ENCODE peak calls at places on chromosome X, in eight cellular contexts. J, A, C, P, S, V, G and E are unnamed samples.

GRCh38 chrX:100994352-100995281 is 25.1 kb downstream of the ARL13A start:
- DNase-seq in J (no peak), A (no peak), C (no peak), P (no peak), S (no peak), V (no peak), G (peak), E (no peak)

GRCh38 chrX:72735561-72735960 is 21.5 kb upstream of the PHKA1 start:
- DNase-seq in J (no peak), A (no peak), C (no peak), P (no peak), S (no peak), V (no peak), G (no peak), E (no peak)

GRCh38 chrX:154840856-154841255 is 6.4 kb upstream of the SMIM9 start:
- DNase-seq in J (no peak), A (no peak), C (no peak), P (no peak), S (no peak), V (no peak), G (peak), E (no peak)

GRCh38 chrX:110123331-110123782 is 120.4 kb downstream of the TMEM164 start:
- DNase-seq in J (no peak), A (no peak), C (peak), P (no peak), S (no peak), V (no peak), G (peak), E (no peak)

GRCh38 chrX:155857561-155857960 is 23.6 kb upstream of the VAMP7 start:
- DNase-seq in J (no peak), A (no peak), C (no peak), P (no peak), S (no peak), V (no peak), G (peak), E (no peak)

GRCh38 chrX:46279925-46280313 is 265.3 kb downstream of the ZNF674 start:
- DNase-seq in J (no peak), A (no peak), C (no peak), P (no peak), S (no peak), V (no peak), G (no peak), E (no peak)

GRCh38 chrX:56382278-56382677 is 150.1 kb downstream of the KLF8 start:
- DNase-seq in J (no peak), A (no peak), C (no peak), P (no peak), S (no peak), V (no peak), G (no peak), E (no peak)

GRCh38 chrX:21757960-21758359 is at the start of gene SMPX:
- DNase-seq in J (no peak), A (no peak), C (no peak), P (no peak), S (no peak), V (no peak), G (no peak), E (no peak)

GRCh38 chrX:151703487-151703886 is 8.2 kb downstream of the PRRG3 start:
- DNase-seq in J (no peak), A (no peak), C (no peak), P (no peak), S (no peak), V (no peak), G (peak), E (no peak)

GRCh38 chrX:20718592-20718991 is 451.9 kb upstream of the RPS6KA3 start:
- DNase-seq in J (no peak), A (no peak), C (no peak), P (no peak), S (no peak), V (no peak), G (no peak), E (no peak)

GRCh38 chrX:97367149-97367548 is 483.4 kb downstream of the RPA4 start:
- DNase-seq in J (no peak), A (no peak), C (no peak), P (no peak), S (no peak), V (no peak), G (peak), E (no peak)

GRCh38 chrX:69285401-69285871 is 120.2 kb upstream of the PJA1 start:
- DNase-seq in J (peak), A (peak), C (no peak), P (no peak), S (no peak), V (no peak), G (peak), E (no peak)

GRCh38 chrX:41236629-41237028 is 97.3 kb upstream of the DDX3X start:
- DNase-seq in J (no peak), A (no peak), C (no peak), P (no peak), S (no peak), V (no peak), G (no peak), E (no peak)

GRCh38 chrX:19926095-19926494 is 38.7 kb upstream of the SH3KBP1 start:
- DNase-seq in J (no peak), A (no peak), C (no peak), P (no peak), S (no peak), V (no peak), G (no peak), E (no peak)

GRCh38 chrX:124023838-124024238 is 62.3 kb downstream of the STAG2 start:
- DNase-seq in J (no peak), A (no peak), C (no peak), P (no peak), S (no peak), V (no peak), G (no peak), E (no peak)

GRCh38 chrX:8868070-8868795 is 67.0 kb upstream of the FAM9A start:
- DNase-seq in J (no peak), A (no peak), C (no peak), P (peak), S (no peak), V (no peak), G (peak), E (no peak)

GRCh38 chrX:71215335-71215912 is 7.6 kb upstream of the GJB1 start:
- DNase-seq in J (no peak), A (no peak), C (no peak), P (no peak), S (no peak), V (no peak), G (no peak), E (no peak)

GRCh38 chrX:128057421-128057820 is 5.2 kb upstream of the ACTRT1 start:
- DNase-seq in J (no peak), A (no peak), C (no peak), P (no peak), S (no peak), V (no peak), G (no peak), E (no peak)

GRCh38 chrX:79325263-79325958 is 41.7 kb downstream of the ITM2A start:
- DNase-seq in J (no peak), A (no peak), C (no peak), P (no peak), S (no peak), V (no peak), G (no peak), E (no peak)

GRCh38 chrX:17038681-17039161 is 92.3 kb downstream of the REPS2 start:
- DNase-seq in J (no peak), A (no peak), C (no peak), P (no peak), S (no peak), V (no peak), G (peak), E (no peak)

GRCh38 chrX:154334496-154334895 is 38.9 kb downstream of the TKTL1 start:
- DNase-seq in J (no peak), A (no peak), C (no peak), P (no peak), S (no peak), V (no peak), G (peak), E (no peak)

GRCh38 chrX:12794654-12795053 is 3.4 kb downstream of the PRPS2 start:
- DNase-seq in J (no peak), A (no peak), C (no peak), P (no peak), S (no peak), V (no peak), G (peak), E (no peak)

GRCh38 chrX:39750246-39750790 is 347.4 kb downstream of the BCOR start:
- DNase-seq in J (no peak), A (no peak), C (no peak), P (no peak), S (no peak), V (no peak), G (no peak), E (no peak)

GRCh38 chrX:152733261-152733975 is at the start of the genes CSAG1 and MAGEA12:
- DNase-seq in J (no peak), A (no peak), C (no peak), P (no peak), S (peak), V (no peak), G (no peak), E (no peak)

GRCh38 chrX:65985922-65986588 is 53.8 kb downstream of the VSIG4 start:
- DNase-seq in J (no peak), A (no peak), C (no peak), P (peak), S (no peak), V (no peak), G (peak), E (no peak)

GRCh38 chrX:76172325-76172887 is 456 bp upstream of the PBDC1 start:
- DNase-seq in J (no peak), A (peak), C (no peak), P (no peak), S (no peak), V (no peak), G (no peak), E (no peak)

GRCh38 chrX:69562904-69563568 is 52.9 kb upstream of the EDA start:
- DNase-seq in J (no peak), A (no peak), C (no peak), P (no peak), S (no peak), V (no peak), G (no peak), E (no peak)

GRCh38 chrX:74534569-74535038 is 79.8 kb downstream of the RLIM start:
- DNase-seq in J (no peak), A (no peak), C (no peak), P (no peak), S (no peak), V (no peak), G (no peak), E (no peak)

GRCh38 chrX:136166221-136166855 is 19.0 kb downstream of the FHL1 start:
- DNase-seq in J (no peak), A (no peak), C (no peak), P (no peak), S (no peak), V (no peak), G (peak), E (no peak)

GRCh38 chrX:6041630-6042029 is 187.0 kb downstream of the NLGN4X start:
- DNase-seq in J (no peak), A (no peak), C (no peak), P (no peak), S (no peak), V (no peak), G (no peak), E (no peak)

GRCh38 chrX:19990225-19990518 is 689 bp downstream of the BCLAF3 start:
- DNase-seq in J (no peak), A (no peak), C (no peak), P (no peak), S (no peak), V (no peak), G (no peak), E (no peak)

GRCh38 chrX:74450803-74451449 is 29.6 kb downstream of the SLC16A2 start:
- DNase-seq in J (no peak), A (peak), C (no peak), P (no peak), S (no peak), V (no peak), G (peak), E (no peak)

DNA sequence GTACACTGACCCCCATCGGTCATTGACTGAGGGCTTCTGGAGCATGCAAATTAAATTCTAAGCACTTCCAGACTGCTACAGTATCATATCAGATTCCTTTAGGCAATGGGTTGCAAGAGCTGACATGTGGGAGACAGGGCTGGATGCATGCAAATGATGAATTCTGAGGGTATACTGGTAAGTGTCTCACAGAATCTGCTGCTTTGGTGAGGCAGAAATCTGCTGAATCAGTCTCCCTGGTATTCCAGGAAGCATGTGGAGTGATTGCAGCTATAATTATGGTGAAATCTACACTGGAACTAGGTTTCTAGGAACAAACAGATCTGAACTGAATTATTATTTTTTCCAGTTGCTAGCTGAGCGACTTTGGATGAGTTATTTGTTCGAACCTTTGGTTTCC is 684.8 kb upstream of the MAGEB2 start:
- DNase-seq in J (no peak), A (no peak), C (no peak), P (no peak), S (no peak), V (no peak), G (peak), E (no peak)
- TF ChIP-seq CTCF in J (no peak), A (no peak), C (no peak), P (no peak), S (no peak), V (no peak), G (no peak), E (no peak)

DNA sequence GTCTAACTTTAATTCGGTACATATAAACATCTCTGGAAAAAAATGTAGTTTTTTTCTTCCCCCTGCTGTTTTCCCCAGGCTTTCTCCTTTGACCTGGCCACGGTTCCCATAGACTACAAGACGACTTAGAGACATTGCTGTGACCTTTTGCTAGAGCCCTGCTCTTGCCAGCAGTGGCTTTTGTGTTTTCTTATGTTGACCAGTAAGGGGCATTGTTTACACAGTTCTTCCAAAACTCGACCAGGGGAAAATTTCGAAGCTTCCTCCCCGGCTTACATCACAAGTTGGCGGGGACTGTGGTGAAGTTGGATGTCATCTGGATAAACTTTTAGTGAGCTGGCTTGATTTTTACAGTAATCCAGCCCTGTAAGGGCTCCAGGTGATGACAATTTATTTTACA is 9.3 kb downstream of the CCDC160 start:
- DNase-seq in J (no peak), A (no peak), C (no peak), P (no peak), S (no peak), V (no peak), G (no peak), E (no peak)
- TF ChIP-seq CTCF in J (no peak), A (no peak), C (no peak), P (no peak), S (no peak), V (no peak), G (no peak), E (no peak)

GRCh38 chrX:106039920-106040319 is 1.4 kb upstream of the SERPINA7 start:
- DNase-seq in J (no peak), A (no peak), C (no peak), P (no peak), S (no peak), V (no peak), G (peak), E (no peak)

GRCh38 chrX:106038625-106039024 is at the start of gene SERPINA7:
- DNase-seq in J (no peak), A (no peak), C (no peak), P (no peak), S (no peak), V (no peak), G (no peak), E (no peak)

GRCh38 chrX:106035064-106035463 is 3.5 kb downstream of the SERPINA7 start:
- DNase-seq in J (no peak), A (no peak), C (no peak), P (no peak), S (no peak), V (no peak), G (peak), E (no peak)

GRCh38 chrX:106037835-106038473 is 573 bp downstream of the SERPINA7 start:
- DNase-seq in J (no peak), A (no peak), C (no peak), P (no peak), S (no peak), V (no peak), G (no peak), E (no peak)

DNA sequence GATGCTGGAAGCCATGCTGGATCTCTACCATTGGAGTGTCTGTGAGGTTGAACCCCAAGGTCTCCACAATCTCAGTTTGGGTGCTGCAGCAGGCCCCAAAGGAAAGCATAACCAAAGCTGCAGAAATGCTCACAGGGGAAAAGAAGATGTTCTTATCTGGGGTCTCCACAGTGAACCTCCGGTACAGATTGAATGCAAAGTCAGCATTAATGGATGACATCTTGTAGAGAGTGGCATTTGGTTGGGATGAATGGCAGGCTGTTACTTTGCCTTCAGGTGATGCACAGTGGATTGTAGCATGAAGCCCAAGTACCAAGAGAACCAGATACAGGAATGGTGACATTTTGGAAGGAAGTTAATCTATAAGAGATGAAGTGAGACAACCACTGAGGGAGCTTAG is 1.8 kb downstream of the SERPINA7 start:
- DNase-seq in J (no peak), A (no peak), C (no peak), P (no peak), S (no peak), V (no peak), G (no peak), E (no peak)
- TF ChIP-seq CTCF in J (no peak), A (no peak), C (no peak), P (no peak), S (no peak), V (no peak), G (no peak), E (no peak)

DNA sequence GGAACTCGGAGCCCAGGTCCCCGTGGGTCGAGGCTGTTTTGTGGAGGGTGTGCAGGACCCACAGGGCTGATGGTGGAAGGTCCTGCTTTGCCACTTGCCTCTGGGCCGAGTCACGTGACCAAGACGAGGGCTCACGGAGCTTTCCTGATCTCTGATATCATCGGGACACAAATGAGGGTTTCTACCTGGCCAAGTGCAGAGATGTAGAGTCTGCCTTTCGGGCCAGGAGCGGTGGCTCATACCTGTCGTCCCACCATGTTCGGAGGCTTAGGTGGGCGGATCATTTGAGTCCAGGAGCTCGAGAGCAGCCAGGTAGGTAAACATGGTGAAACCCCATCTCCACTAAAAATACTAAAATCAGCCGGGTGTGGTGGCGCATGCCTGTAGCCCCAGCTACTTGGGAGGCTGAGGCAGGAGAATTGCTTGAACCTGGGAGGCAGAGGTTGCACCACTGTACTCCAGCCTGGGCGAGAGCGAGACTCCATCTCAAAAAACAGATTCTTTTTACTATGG is 7.1 kb downstream of the SLC25A6 start:
- DNase-seq in J (peak), A (no peak), C (peak), P (no peak), S (no peak), V (no peak), G (no peak), E (no peak)
- TF ChIP-seq CTCF in J (no peak), A (no peak), C (no peak), P (no peak), S (no peak), V (no peak), G (no peak), E (no peak)

GRCh38 chrX:112761239-112762207 is 79.1 kb downstream of the AMOT start:
- DNase-seq in J (no peak), A (no peak), C (no peak), P (no peak), S (no peak), V (no peak), G (no peak), E (no peak)
- TF ChIP-seq CTCF in J (no peak), A (no peak), C (no peak), P (no peak), S (no peak), V (no peak), G (no peak), E (no peak)

DNA sequence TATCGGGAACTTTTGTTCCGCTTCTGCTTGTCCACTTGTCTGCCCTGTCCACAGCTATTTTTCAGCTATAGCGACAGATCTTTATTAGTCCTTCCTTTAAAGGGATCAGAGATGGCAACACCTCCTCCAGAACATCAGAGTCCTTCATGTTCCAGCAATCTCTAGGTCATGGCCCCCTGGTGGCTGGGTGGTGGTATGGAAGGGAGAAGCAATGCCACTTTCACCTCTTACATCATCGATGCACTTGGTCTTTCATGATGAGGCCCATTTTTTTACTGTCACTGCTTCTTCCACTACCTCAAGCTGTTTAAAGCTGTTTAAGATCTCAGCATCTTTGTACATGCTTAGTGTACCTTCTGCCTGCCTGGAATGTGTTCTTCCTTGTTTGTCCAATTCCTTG is 106.7 kb downstream of the ARHGAP6 start:
- DNase-seq in J (peak), A (no peak), C (peak), P (peak), S (no peak), V (no peak), G (no peak), E (no peak)
- TF ChIP-seq CTCF in J (peak), A (no peak), C (peak), P (peak), S (peak), V (no peak), G (peak), E (peak)

DNA sequence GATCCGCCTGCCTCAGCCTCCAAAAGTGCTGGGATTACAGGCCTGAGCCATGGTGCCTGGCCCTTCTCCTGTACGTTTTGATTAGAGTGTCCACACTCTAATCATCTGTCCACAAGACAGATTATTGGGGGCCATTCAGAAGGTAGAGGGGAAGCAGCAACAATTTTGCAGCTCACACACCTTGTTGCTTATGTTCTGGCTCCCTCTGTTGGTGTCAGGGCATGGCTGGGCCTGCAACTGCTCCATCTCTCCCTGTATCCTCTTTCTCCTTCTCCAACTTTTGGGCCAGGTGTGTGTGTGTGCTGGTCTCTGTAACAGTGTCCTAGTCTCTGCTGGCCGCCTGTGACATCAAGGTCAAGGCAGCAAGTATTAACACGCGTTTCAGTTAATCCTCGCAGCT is 125.5 kb upstream of the MBNL3 start:
- DNase-seq in J (no peak), A (no peak), C (no peak), P (peak), S (no peak), V (no peak), G (peak), E (no peak)
- TF ChIP-seq CTCF in J (no peak), A (no peak), C (no peak), P (peak), S (peak), V (no peak), G (peak), E (peak)